ENCODE peak calls at places on chromosomes 5 and 9, in nine cellular contexts. G, X, J, N, A, M, P, V and B are unnamed samples.

GRCh38 chr5:165457854-165458481 is 1952.5 kb downstream of the MAT2B start:
- DNase-seq in G (no peak), X (peak; percentile 23), J (peak; percentile 26), N (peak; percentile 59), A (no peak), M (no peak), P (no peak), V (peak; percentile 27), B (peak; percentile 66)

GRCh38 chr9:80175286-80175906 is 603.6 kb downstream of the TLE4 start:
- DNase-seq in G (peak; percentile 12), X (peak; percentile 25), J (peak; percentile 26), N (peak; percentile 31), A (no peak), M (no peak), P (peak; percentile 38), V (peak; percentile 49), B (peak; percentile 23)

GRCh38 chr9:130526193-130526853 is 53.1 kb upstream of the FUBP3 start:
- DNase-seq in G (no peak), X (no peak), J (no peak), N (no peak), A (no peak), M (no peak), P (no peak), V (no peak), B (no peak)

GRCh38 chr5:10301842-10302610 is 5.7 kb downstream of the CMBL start:
- DNase-seq in G (no peak), X (no peak), J (no peak), N (peak; percentile 96), A (no peak), M (peak; percentile 84), P (no peak), V (no peak), B (peak; percentile 90)

GRCh38 chr5:169650701-169651331 is 13.7 kb downstream of the DOCK2 start:
- DNase-seq in G (no peak), X (no peak), J (no peak), N (no peak), A (no peak), M (no peak), P (peak; percentile 51), V (peak; percentile 88), B (no peak)

GRCh38 chr5:170223906-170224305 is 8.9 kb upstream of the C5orf58 start:
- DNase-seq in G (no peak), X (no peak), J (no peak), N (no peak), A (no peak), M (no peak), P (no peak), V (peak; percentile 22), B (no peak)

GRCh38 chr5:115050860-115051259 is 118.8 kb downstream of the TRIM36 start:
- DNase-seq in G (no peak), X (no peak), J (no peak), N (no peak), A (no peak), M (no peak), P (no peak), V (no peak), B (peak; percentile 29)

GRCh38 chr9:87405677-87406544 is 91.8 kb upstream of the DAPK1 start:
- DNase-seq in G (no peak), X (peak; percentile 2), J (peak; percentile 10), N (peak; percentile 40), A (no peak), M (peak; percentile 78), P (no peak), V (no peak), B (no peak)

GRCh38 chr5:98106116-98107088 is 667.1 kb upstream of the RGMB start:
- DNase-seq in G (peak; percentile 40), X (no peak), J (no peak), N (no peak), A (no peak), M (no peak), P (no peak), V (no peak), B (no peak)

GRCh38 chr9:13778486-13779110 is 499.1 kb upstream of the MPDZ start:
- DNase-seq in G (no peak), X (no peak), J (no peak), N (peak; percentile 44), A (no peak), M (no peak), P (no peak), V (no peak), B (no peak)

GRCh38 chr5:72366324-72366976 is 46.3 kb downstream of the PTCD2 start:
- DNase-seq in G (no peak), X (peak; percentile 83), J (peak; percentile 67), N (peak; percentile 54), A (peak; percentile 14), M (peak; percentile 81), P (peak; percentile 49), V (peak; percentile 85), B (peak; percentile 75)

GRCh38 chr5:72408127-72408526 is 88.0 kb downstream of the PTCD2 start:
- DNase-seq in G (no peak), X (no peak), J (no peak), N (no peak), A (no peak), M (no peak), P (no peak), V (no peak), B (no peak)

GRCh38 chr9:120099064-120099463 is 480.9 kb downstream of the CDK5RAP2 start:
- DNase-seq in G (no peak), X (no peak), J (no peak), N (no peak), A (no peak), M (no peak), P (no peak), V (no peak), B (no peak)